ENCODE peak calls at places on chromosomes 6 and 20, in nine cellular contexts. Y is lower lobe of right lung; E is cardiac muscle cell; P is uterus; S is heart left ventricle; T is effector memory CD4-positive, alpha-beta T cell; O is esophagus squamous epithelium; C is ascending aorta; M is body of pancreas. V is an unnamed sample.

GRCh38 chr20:38723982-38724602 is at the start of gene SLC32A1:
- DNase-seq in Y (no peak), E (no peak), P (no peak), S (no peak), T (no peak), O (no peak), C (no peak), M (no peak), V (no peak)

GRCh38 chr6:1346101-1346500 is 34.2 kb downstream of the FOXQ1 start:
- DNase-seq in Y (no peak), E (no peak), P (no peak), S (no peak), T (no peak), O (no peak), C (no peak), M (no peak), V (no peak)

GRCh38 chr6:145669627-145670034 is 65.7 kb downstream of the EPM2A start:
- DNase-seq in Y (no peak), E (peak; percentile 67), P (no peak), S (no peak), T (no peak), O (no peak), C (no peak), M (no peak), V (no peak)

GRCh38 chr6:139291813-139292619 is at the start of gene TXLNB:
- DNase-seq in Y (peak; percentile 82), E (peak; percentile 93), P (peak; percentile 81), S (peak; percentile 80), T (peak; percentile 65), O (peak; percentile 43), C (peak; percentile 58), M (peak; percentile 40), V (peak; percentile 97)

GRCh38 chr6:161631676-161632194 is 357.9 kb upstream of the AGPAT4 start:
- DNase-seq in Y (no peak), E (peak; percentile 51), P (no peak), S (no peak), T (no peak), O (no peak), C (no peak), M (no peak), V (no peak)

GRCh38 chr6:14676977-14677781 is 559.6 kb downstream of the CD83 start:
- DNase-seq in Y (no peak), E (no peak), P (no peak), S (no peak), T (no peak), O (no peak), C (no peak), M (no peak), V (no peak)

GRCh38 chr6:8506123-8506522 is 70.8 kb upstream of the SLC35B3 start:
- DNase-seq in Y (no peak), E (no peak), P (no peak), S (no peak), T (no peak), O (no peak), C (no peak), M (no peak), V (no peak)

GRCh38 chr6:141700836-141701235 is 431.9 kb upstream of the GJE1 start:
- DNase-seq in Y (no peak), E (peak; percentile 5), P (no peak), S (no peak), T (no peak), O (no peak), C (no peak), M (no peak), V (no peak)

GRCh38 chr6:124964084-124964763 is 2.0 kb downstream of the RNF217 start:
- DNase-seq in Y (no peak), E (peak; percentile 69), P (peak; percentile 78), S (no peak), T (no peak), O (no peak), C (no peak), M (peak; percentile 13), V (no peak)

GRCh38 chr6:1313755-1314503 is 2.0 kb downstream of the FOXQ1 start:
- DNase-seq in Y (peak; percentile 73), E (no peak), P (no peak), S (no peak), T (no peak), O (no peak), C (no peak), M (peak; percentile 75), V (no peak)

GRCh38 chr20:49505518-49505917 is 23.1 kb upstream of the KCNB1 start:
- DNase-seq in Y (no peak), E (peak; percentile 74), P (peak; percentile 58), S (peak; percentile 51), T (no peak), O (no peak), C (no peak), M (peak; percentile 31), V (no peak)

GRCh38 chr6:167838207-167838748 is 11.6 kb downstream of the AFDN start:
- DNase-seq in Y (no peak), E (no peak), P (no peak), S (no peak), T (no peak), O (no peak), C (no peak), M (no peak), V (no peak)

GRCh38 chr20:4040283-4041179 is 25.2 kb upstream of the RNF24 start:
- DNase-seq in Y (peak; percentile 60), E (peak; percentile 65), P (no peak), S (no peak), T (no peak), O (no peak), C (no peak), M (peak; percentile 46), V (no peak)

GRCh38 chr6:142810952-142811514 is 133.9 kb downstream of the HIVEP2 start:
- DNase-seq in Y (no peak), E (no peak), P (no peak), S (no peak), T (no peak), O (no peak), C (no peak), M (no peak), V (no peak)

GRCh38 chr20:49281059-49281912 is 3.4 kb upstream of the ZNFX1 start:
- DNase-seq in Y (no peak), E (peak; percentile 61), P (no peak), S (no peak), T (no peak), O (no peak), C (no peak), M (no peak), V (no peak)

DNA sequence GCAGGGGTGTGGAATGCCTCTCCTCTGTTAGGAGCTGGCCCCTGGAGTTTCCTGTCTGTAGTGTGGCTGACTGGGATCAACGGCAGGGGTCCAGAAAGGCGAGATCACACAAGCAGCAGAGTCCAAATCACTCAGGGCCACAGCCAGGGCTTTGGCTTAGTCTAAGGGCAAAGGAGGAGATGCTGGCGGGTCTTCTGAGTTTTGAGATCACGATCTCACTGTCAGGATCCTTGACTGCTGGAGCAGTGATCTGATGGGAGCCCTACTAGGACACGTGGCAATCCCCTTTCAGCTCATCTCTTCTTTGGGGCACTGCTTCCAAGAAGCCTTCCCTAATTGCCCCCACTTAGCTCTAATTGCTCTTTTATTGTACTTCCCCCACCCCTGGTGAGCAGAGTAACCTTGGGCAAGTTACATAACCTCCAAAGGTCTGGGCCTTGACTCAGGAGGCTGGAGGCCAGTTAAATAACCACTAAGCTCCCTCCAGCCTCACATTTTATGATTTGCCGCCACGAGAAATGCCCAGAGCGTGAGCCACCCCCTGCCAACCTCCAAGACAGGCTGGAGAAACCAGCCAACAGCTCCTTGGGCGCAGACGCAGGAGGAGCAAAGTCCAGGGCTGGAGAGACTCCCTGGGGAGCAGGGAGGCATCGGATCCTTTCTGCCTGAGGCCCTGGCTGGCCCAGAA is 12.0 kb downstream of the KCNK5 start:
- DNase-seq in Y (no peak), E (no peak), P (no peak), S (no peak), T (no peak), O (no peak), C (no peak), M (peak; percentile 67), V (no peak)
- H3K4me1 ChIP-seq in Y (peaks cover 99% of the 10 kb centered on the region), E (no peaks in the 10 kb centered on the region), P (no peaks in the 10 kb centered on the region), S (no peaks in the 10 kb centered on the region), T (no peaks in the 10 kb centered on the region), O (peaks cover 22% of the 10 kb centered on the region), C (no peaks in the 10 kb centered on the region), M (peaks cover 95% of the 10 kb centered on the region), V (no peaks in the 10 kb centered on the region)

GRCh38 chr20:59354460-59354859 is 54.0 kb downstream of the EDN3 start:
- DNase-seq in Y (no peak), E (no peak), P (no peak), S (no peak), T (no peak), O (no peak), C (no peak), M (no peak), V (no peak)
- H3K4me1 ChIP-seq in Y (no peaks in the 10 kb centered on the region), E (no peaks in the 10 kb centered on the region), P (no peaks in the 10 kb centered on the region), S (no peaks in the 10 kb centered on the region), T (no peaks in the 10 kb centered on the region), O (no peaks in the 10 kb centered on the region), C (no peaks in the 10 kb centered on the region), M (peaks cover 9% of the 10 kb centered on the region), V (no peaks in the 10 kb centered on the region)

GRCh38 chr20:63610581-63611435 is 16.1 kb downstream of the GMEB2 start:
- DNase-seq in Y (no peak), E (no peak), P (no peak), S (peak; percentile 24), T (no peak), O (no peak), C (no peak), M (no peak), V (no peak)
- H3K4me1 ChIP-seq in Y (peaks cover 7% of the 10 kb centered on the region), E (no peaks in the 10 kb centered on the region), P (no peaks in the 10 kb centered on the region), S (no peaks in the 10 kb centered on the region), T (no peaks in the 10 kb centered on the region), O (no peaks in the 10 kb centered on the region), C (no peaks in the 10 kb centered on the region), M (no peaks in the 10 kb centered on the region), V (no peaks in the 10 kb centered on the region)

DNA sequence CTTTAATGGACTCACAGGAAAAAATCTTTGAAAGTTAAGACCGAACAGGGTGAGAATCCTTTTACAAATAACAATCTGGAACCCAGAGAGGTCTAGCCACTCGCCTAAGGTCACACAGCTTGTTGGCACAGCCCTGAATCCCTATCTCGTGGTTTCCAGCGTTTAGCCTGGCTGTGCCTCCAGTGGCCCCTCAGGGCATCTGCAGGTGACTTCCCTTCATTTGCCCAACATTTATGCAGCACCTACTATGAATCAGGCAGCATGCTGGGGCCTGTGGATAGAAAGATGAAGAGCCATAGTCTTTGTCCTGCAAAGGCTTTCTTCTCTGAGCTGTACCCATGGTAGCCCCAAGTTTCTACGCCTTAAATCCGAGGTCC is 2.6 kb upstream of the NR2E1 start:
- DNase-seq in Y (no peak), E (no peak), P (no peak), S (no peak), T (no peak), O (no peak), C (no peak), M (no peak), V (peak; percentile 42)
- H3K4me1 ChIP-seq in Y (peaks cover 37% of the 10 kb centered on the region), E (peaks cover 14% of the 10 kb centered on the region), P (peaks cover 25% of the 10 kb centered on the region), S (peaks cover 28% of the 10 kb centered on the region), T (peaks cover 19% of the 10 kb centered on the region), O (peaks cover 41% of the 10 kb centered on the region), C (peaks cover 22% of the 10 kb centered on the region), M (peaks cover 33% of the 10 kb centered on the region), V (peaks cover 50% of the 10 kb centered on the region)

GRCh38 chr6:79077680-79078056 is 386 bp downstream of the PHIP start:
- DNase-seq in Y (peak; percentile 73), E (no peak), P (no peak), S (no peak), T (no peak), O (peak; percentile 39), C (no peak), M (peak; percentile 60), V (no peak)
- H3K4me1 ChIP-seq in Y (peaks cover 36% of the 10 kb centered on the region), E (peaks cover 24% of the 10 kb centered on the region), P (peaks cover 5% of the 10 kb centered on the region), S (peaks cover 8% of the 10 kb centered on the region), T (peaks cover 14% of the 10 kb centered on the region), O (peaks cover 17% of the 10 kb centered on the region), C (peaks cover 24% of the 10 kb centered on the region), M (peaks cover 25% of the 10 kb centered on the region), V (peaks cover 28% of the 10 kb centered on the region)

V was measured in esophagus muscularis mucosa.